ENCODE peak calls at places on chromosome 1, in eight cellular contexts. K is GDM1, J is AG10803, R is endodermal cell, C is substantia nigra, O is cardiac septum, M is K562, Q is colonic mucosa. V is an unnamed sample.

GRCh38 chr1:2609271-2610035 is 22.9 kb downstream of the PRXL2B start:
- DNase-seq in K (no peak), J (no peak), R (peak; percentile 43), C (no peak), O (peak; percentile 66), M (no peak), Q (no peak), V (no peak)

GRCh38 chr1:240693036-240693435 is 81.1 kb upstream of the GREM2 start:
- DNase-seq in K (no peak), J (no peak), R (no peak), C (no peak), O (no peak), M (no peak), Q (no peak), V (no peak)

GRCh38 chr1:2388004-2388913 is 3.1 kb downstream of the MORN1 start:
- DNase-seq in K (no peak), J (no peak), R (no peak), C (no peak), O (no peak), M (no peak), Q (no peak), V (no peak)

GRCh38 chr1:10196991-10197390 is 13.4 kb upstream of the KIF1B start:
- DNase-seq in K (no peak), J (peak; percentile 37), R (no peak), C (no peak), O (no peak), M (no peak), Q (no peak), V (no peak)

GRCh38 chr1:53111073-53111556 is 31.3 kb downstream of the SLC1A7 start:
- DNase-seq in K (no peak), J (no peak), R (no peak), C (no peak), O (no peak), M (peak; percentile 24), Q (peak; percentile 81), V (peak; percentile 39)

GRCh38 chr1:50347933-50348332 is 75.3 kb downstream of the DMRTA2 start:
- DNase-seq in K (no peak), J (no peak), R (no peak), C (no peak), O (no peak), M (no peak), Q (no peak), V (no peak)

GRCh38 chr1:51523931-51524330 is 4.9 kb upstream of the EPS15 start:
- DNase-seq in K (no peak), J (no peak), R (no peak), C (no peak), O (no peak), M (no peak), Q (no peak), V (no peak)

GRCh38 chr1:239922778-239923522 is 168.7 kb upstream of the FMN2 start:
- DNase-seq in K (no peak), J (no peak), R (no peak), C (no peak), O (no peak), M (no peak), Q (no peak), V (no peak)

GRCh38 chr1:108814343-108815125 is 42.4 kb downstream of the AKNAD1 start:
- DNase-seq in K (no peak), J (peak; percentile 72), R (no peak), C (no peak), O (no peak), M (peak; percentile 26), Q (peak; percentile 33), V (peak; percentile 16)

GRCh38 chr1:155320661-155321576 is at the start of gene RUSC1:
- DNase-seq in K (no peak), J (peak; percentile 51), R (peak; percentile 94), C (peak; percentile 62), O (peak; percentile 93), M (peak; percentile 77), Q (peak; percentile 92), V (peak; percentile 82)

GRCh38 chr1:111621050-111621449 is 1.5 kb downstream of the RAP1A start:
- DNase-seq in K (no peak), J (peak; percentile 13), R (no peak), C (no peak), O (no peak), M (peak; percentile 32), Q (no peak), V (no peak)

GRCh38 chr1:198123146-198123545 is 33.7 kb upstream of the NEK7 start:
- DNase-seq in K (no peak), J (peak; percentile 91), R (no peak), C (no peak), O (no peak), M (no peak), Q (no peak), V (no peak)

GRCh38 chr1:113808450-113809195 is 3.7 kb downstream of the RSBN1 start:
- DNase-seq in K (no peak), J (peak; percentile 7), R (no peak), C (no peak), O (no peak), M (no peak), Q (no peak), V (no peak)

GRCh38 chr1:203150511-203151297 is 23.2 kb downstream of the ADORA1 start:
- DNase-seq in K (no peak), J (no peak), R (peak; percentile 71), C (no peak), O (no peak), M (no peak), Q (no peak), V (no peak)

GRCh38 chr1:55938861-55939260 is 640.5 kb downstream of the PLPP3 start:
- DNase-seq in K (no peak), J (no peak), R (no peak), C (no peak), O (no peak), M (no peak), Q (no peak), V (no peak)

GRCh38 chr1:36711480-36711879 is 228.8 kb upstream of the CSF3R start:
- DNase-seq in K (no peak), J (no peak), R (peak; percentile 76), C (no peak), O (no peak), M (no peak), Q (no peak), V (peak; percentile 35)

GRCh38 chr1:17292299-17293198 is 15.4 kb upstream of the PADI4 start:
- DNase-seq in K (no peak), J (no peak), R (no peak), C (no peak), O (no peak), M (no peak), Q (no peak), V (no peak)

V was measured in ELF-1.